ENCODE peak calls at places on chromosomes 7 and 10, in eight cellular contexts. One of them, this sample, is unnamed.
A peak's percentile ranks its signal among the peaks of the same experiment; 100 is the strongest.

GRCh38 chr7:127751723-127752448 is 99.9 kb downstream of the SND1 start:
- DNase-seq in spleen: no peak
- DNase-seq in fibroblast of lung: peak; percentile 75
- DNase-seq in choroid plexus epithelial cell: peak; percentile 40
- DNase-seq in CD8-positive, alpha-beta T cell: no peak
- DNase-seq in astrocyte of the cerebellum: no peak
- DNase-seq in NB4: no peak
- DNase-seq in heart left ventricle: no peak
- DNase-seq in this sample: no peak

GRCh38 chr10:50809596-50809995 is 69.9 kb downstream of the ASAH2B start:
- DNase-seq in spleen: no peak
- DNase-seq in fibroblast of lung: no peak
- DNase-seq in choroid plexus epithelial cell: peak; percentile 56
- DNase-seq in CD8-positive, alpha-beta T cell: no peak
- DNase-seq in astrocyte of the cerebellum: no peak
- DNase-seq in NB4: no peak
- DNase-seq in heart left ventricle: no peak
- DNase-seq in this sample: no peak

GRCh38 chr7:18429547-18429946 is 66.0 kb upstream of the HDAC9 start:
- DNase-seq in spleen: no peak
- DNase-seq in fibroblast of lung: peak; percentile 50
- DNase-seq in choroid plexus epithelial cell: peak; percentile 64
- DNase-seq in CD8-positive, alpha-beta T cell: no peak
- DNase-seq in astrocyte of the cerebellum: peak; percentile 18
- DNase-seq in NB4: no peak
- DNase-seq in heart left ventricle: no peak
- DNase-seq in this sample: no peak

GRCh38 chr7:119783799-119784198 is 489.2 kb upstream of the KCND2 start:
- DNase-seq in spleen: no peak
- DNase-seq in fibroblast of lung: peak; percentile 36
- DNase-seq in choroid plexus epithelial cell: peak; percentile 44
- DNase-seq in CD8-positive, alpha-beta T cell: no peak
- DNase-seq in astrocyte of the cerebellum: no peak
- DNase-seq in NB4: no peak
- DNase-seq in heart left ventricle: peak; percentile 39
- DNase-seq in this sample: no peak

GRCh38 chr10:90112681-90113080 is 411.3 kb downstream of the KIF20B start:
- DNase-seq in spleen: no peak
- DNase-seq in fibroblast of lung: peak; percentile 40
- DNase-seq in choroid plexus epithelial cell: peak; percentile 67
- DNase-seq in CD8-positive, alpha-beta T cell: no peak
- DNase-seq in astrocyte of the cerebellum: no peak
- DNase-seq in NB4: no peak
- DNase-seq in heart left ventricle: no peak
- DNase-seq in this sample: no peak

GRCh38 chr7:101996131-101996691 is 178.8 kb downstream of the CUX1 start:
- DNase-seq in spleen: no peak
- DNase-seq in fibroblast of lung: no peak
- DNase-seq in choroid plexus epithelial cell: no peak
- DNase-seq in CD8-positive, alpha-beta T cell: no peak
- DNase-seq in astrocyte of the cerebellum: no peak
- DNase-seq in NB4: no peak
- DNase-seq in heart left ventricle: no peak
- DNase-seq in this sample: no peak

GRCh38 chr7:100679927-100680588 is 6.5 kb downstream of the GNB2 start:
- DNase-seq in spleen: no peak
- DNase-seq in fibroblast of lung: peak; percentile 46
- DNase-seq in choroid plexus epithelial cell: no peak
- DNase-seq in CD8-positive, alpha-beta T cell: no peak
- DNase-seq in astrocyte of the cerebellum: no peak
- DNase-seq in NB4: peak; percentile 74
- DNase-seq in heart left ventricle: no peak
- DNase-seq in this sample: no peak

GRCh38 chr7:105149827-105150226 is 135.8 kb downstream of the KMT2E start:
- DNase-seq in spleen: no peak
- DNase-seq in fibroblast of lung: peak; percentile 31
- DNase-seq in choroid plexus epithelial cell: peak; percentile 34
- DNase-seq in CD8-positive, alpha-beta T cell: no peak
- DNase-seq in astrocyte of the cerebellum: no peak
- DNase-seq in NB4: peak; percentile 44
- DNase-seq in heart left ventricle: no peak
- DNase-seq in this sample: no peak

GRCh38 chr7:151570366-151570915 is 50.7 kb upstream of the RHEB start:
- DNase-seq in spleen: no peak
- DNase-seq in fibroblast of lung: peak; percentile 69
- DNase-seq in choroid plexus epithelial cell: peak; percentile 56
- DNase-seq in CD8-positive, alpha-beta T cell: no peak
- DNase-seq in astrocyte of the cerebellum: peak; percentile 35
- DNase-seq in NB4: peak; percentile 37
- DNase-seq in heart left ventricle: no peak
- DNase-seq in this sample: no peak
- TF ChIP-seq CTCF in spleen: peak; percentile 34
- TF ChIP-seq CTCF in fibroblast of lung: peak; percentile 34
- TF ChIP-seq CTCF in choroid plexus epithelial cell: peak; percentile 54
- TF ChIP-seq CTCF in CD8-positive, alpha-beta T cell: no peak
- TF ChIP-seq CTCF in astrocyte of the cerebellum: peak; percentile 46
- TF ChIP-seq CTCF in NB4: peak; percentile 20
- TF ChIP-seq CTCF in heart left ventricle: peak; percentile 58
- TF ChIP-seq CTCF in this sample: peak; percentile 55

GRCh38 chr7:154929006-154929726 is 73.8 kb downstream of the PAXIP1 start:
- DNase-seq in spleen: peak; percentile 79
- DNase-seq in fibroblast of lung: no peak
- DNase-seq in choroid plexus epithelial cell: no peak
- DNase-seq in CD8-positive, alpha-beta T cell: no peak
- DNase-seq in astrocyte of the cerebellum: no peak
- DNase-seq in NB4: no peak
- DNase-seq in heart left ventricle: no peak
- DNase-seq in this sample: no peak
- H3K4me3 ChIP-seq in spleen: peak overlapping the region; percentile 58
- H3K4me3 ChIP-seq in fibroblast of lung: peak overlapping the region; percentile 68
- H3K4me3 ChIP-seq in choroid plexus epithelial cell: peak overlapping the region; percentile 62
- H3K4me3 ChIP-seq in CD8-positive, alpha-beta T cell: peak overlapping the region; percentile 74
- H3K4me3 ChIP-seq in astrocyte of the cerebellum: peak overlapping the region; percentile 18
- H3K4me3 ChIP-seq in NB4: peak overlapping the region; percentile 82
- H3K4me3 ChIP-seq in heart left ventricle: peak overlapping the region; percentile 62
- H3K4me3 ChIP-seq in this sample: peak overlapping the region; percentile 37

GRCh38 chr10:84599254-84599653 is 270.9 kb downstream of the CCSER2 start:
- DNase-seq in spleen: no peak
- DNase-seq in fibroblast of lung: no peak
- DNase-seq in choroid plexus epithelial cell: no peak
- DNase-seq in CD8-positive, alpha-beta T cell: no peak
- DNase-seq in astrocyte of the cerebellum: no peak
- DNase-seq in NB4: no peak
- DNase-seq in heart left ventricle: no peak
- DNase-seq in this sample: no peak
- TF ChIP-seq CTCF in spleen: no peak
- TF ChIP-seq CTCF in fibroblast of lung: no peak
- TF ChIP-seq CTCF in choroid plexus epithelial cell: peak; percentile 15
- TF ChIP-seq CTCF in CD8-positive, alpha-beta T cell: no peak
- TF ChIP-seq CTCF in astrocyte of the cerebellum: no peak
- TF ChIP-seq CTCF in NB4: no peak
- TF ChIP-seq CTCF in heart left ventricle: no peak
- TF ChIP-seq CTCF in this sample: no peak

GRCh38 chr7:28395404-28395803 is 16.9 kb upstream of the CREB5 start:
- DNase-seq in spleen: no peak
- DNase-seq in fibroblast of lung: no peak
- DNase-seq in choroid plexus epithelial cell: no peak
- DNase-seq in CD8-positive, alpha-beta T cell: no peak
- DNase-seq in astrocyte of the cerebellum: no peak
- DNase-seq in NB4: no peak
- DNase-seq in heart left ventricle: no peak
- DNase-seq in this sample: no peak
- H3K4me3 ChIP-seq in spleen: no peak overlapping the region
- H3K4me3 ChIP-seq in fibroblast of lung: no peak overlapping the region
- H3K4me3 ChIP-seq in choroid plexus epithelial cell: no peak overlapping the region
- H3K4me3 ChIP-seq in CD8-positive, alpha-beta T cell: no peak overlapping the region
- H3K4me3 ChIP-seq in astrocyte of the cerebellum: no peak overlapping the region
- H3K4me3 ChIP-seq in NB4: no peak overlapping the region
- H3K4me3 ChIP-seq in heart left ventricle: no peak overlapping the region
- H3K4me3 ChIP-seq in this sample: no peak overlapping the region

DNA sequence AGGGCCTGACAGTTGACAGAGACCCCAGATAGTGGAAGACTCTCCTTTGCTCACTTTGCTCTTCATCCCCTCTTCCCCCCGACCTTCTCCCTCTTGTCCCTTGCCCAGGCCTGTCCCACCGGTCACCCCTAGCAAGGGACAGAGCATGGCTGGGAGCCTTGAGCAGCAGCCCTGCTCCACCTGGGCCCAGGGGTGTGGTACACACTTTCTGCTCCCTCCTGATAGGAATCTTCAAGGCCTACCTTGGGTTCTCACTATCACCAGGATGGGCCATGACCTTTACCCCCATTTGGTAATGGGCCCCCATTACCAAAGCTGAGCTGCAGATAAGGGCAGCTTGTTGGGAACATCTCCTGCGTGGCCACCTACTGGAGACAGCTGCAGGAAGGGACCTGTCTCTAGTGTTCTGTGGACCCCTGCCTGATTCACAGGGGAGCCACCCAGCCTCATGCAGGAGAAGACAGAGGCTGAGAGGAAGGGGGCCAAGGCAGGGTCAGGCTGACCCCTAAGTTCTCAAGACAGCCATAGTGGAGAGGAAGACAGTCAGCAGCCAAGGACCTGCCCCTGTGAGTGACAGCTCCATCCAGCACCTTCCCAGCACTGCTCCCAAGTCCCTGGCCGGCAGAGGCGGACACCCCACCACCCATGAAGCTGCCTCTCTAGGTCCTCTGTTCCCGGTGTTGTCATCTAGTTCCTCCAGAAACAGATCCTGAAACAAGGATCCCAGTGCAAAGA is 913 bp upstream of the NPC1L1 start:
- DNase-seq in spleen: peak; percentile 58
- DNase-seq in fibroblast of lung: no peak
- DNase-seq in choroid plexus epithelial cell: no peak
- DNase-seq in CD8-positive, alpha-beta T cell: no peak
- DNase-seq in astrocyte of the cerebellum: no peak
- DNase-seq in NB4: no peak
- DNase-seq in heart left ventricle: no peak
- DNase-seq in this sample: no peak
- TF ChIP-seq CTCF in spleen: no peak
- TF ChIP-seq CTCF in fibroblast of lung: no peak
- TF ChIP-seq CTCF in choroid plexus epithelial cell: no peak
- TF ChIP-seq CTCF in CD8-positive, alpha-beta T cell: no peak
- TF ChIP-seq CTCF in astrocyte of the cerebellum: no peak
- TF ChIP-seq CTCF in NB4: peak; percentile 18
- TF ChIP-seq CTCF in heart left ventricle: no peak
- TF ChIP-seq CTCF in this sample: no peak